ENCODE peak calls at places on chromosome 21, in nine cellular contexts. M, R, A, Z, D, W, F, K and S are unnamed samples.

GRCh38 chr21:45560106-45561021 is 18.1 kb upstream of the SLC19A1 start:
- DNase-seq in M (no peak), R (no peak), A (no peak), Z (no peak), D (no peak), W (no peak), F (no peak), K (no peak), S (no peak)

GRCh38 chr21:34840693-34841092 is 171.9 kb downstream of the CLIC6 start:
- DNase-seq in M (no peak), R (no peak), A (no peak), Z (no peak), D (no peak), W (no peak), F (no peak), K (no peak), S (no peak)

GRCh38 chr21:28771790-28772501 is 220.7 kb downstream of the LTN1 start:
- DNase-seq in M (peak), R (no peak), A (no peak), Z (peak), D (no peak), W (no peak), F (no peak), K (peak), S (no peak)

GRCh38 chr21:17119466-17120297 is 393.2 kb upstream of the CXADR start:
- DNase-seq in M (no peak), R (no peak), A (no peak), Z (no peak), D (no peak), W (no peak), F (no peak), K (no peak), S (no peak)

GRCh38 chr21:45246014-45246413 is 41.7 kb downstream of the POFUT2 start:
- DNase-seq in M (no peak), R (no peak), A (no peak), Z (no peak), D (no peak), W (peak), F (no peak), K (no peak), S (no peak)

GRCh38 chr21:33852495-33852894 is 63.1 kb downstream of the ATP5PO start:
- DNase-seq in M (no peak), R (no peak), A (no peak), Z (peak), D (no peak), W (no peak), F (no peak), K (no peak), S (no peak)

GRCh38 chr21:25496825-25497482 is 110.3 kb downstream of the MRPL39 start:
- DNase-seq in M (peak), R (no peak), A (no peak), Z (peak), D (no peak), W (no peak), F (no peak), K (peak), S (no peak)

GRCh38 chr21:33977721-33978369 is 62.2 kb upstream of the ATP5PO start:
- DNase-seq in M (no peak), R (no peak), A (no peak), Z (no peak), D (no peak), W (no peak), F (no peak), K (no peak), S (no peak)

GRCh38 chr21:37224861-37225260 is 42.3 kb downstream of the VPS26C start:
- DNase-seq in M (no peak), R (no peak), A (no peak), Z (no peak), D (no peak), W (no peak), F (no peak), K (no peak), S (no peak)

GRCh38 chr21:33455858-33456446 is 23.8 kb downstream of the TMEM50B start:
- DNase-seq in M (no peak), R (no peak), A (no peak), Z (no peak), D (no peak), W (no peak), F (no peak), K (no peak), S (no peak)

GRCh38 chr21:32021319-32022027 is 148.7 kb downstream of the HUNK start:
- DNase-seq in M (no peak), R (no peak), A (no peak), Z (no peak), D (no peak), W (no peak), F (no peak), K (no peak), S (no peak)

GRCh38 chr21:14454642-14455009 is 71.7 kb upstream of the HSPA13 start:
- DNase-seq in M (no peak), R (no peak), A (no peak), Z (no peak), D (no peak), W (no peak), F (no peak), K (no peak), S (peak)

GRCh38 chr21:41410767-41411448 is 15.1 kb upstream of the MX1 start:
- DNase-seq in M (no peak), R (no peak), A (peak), Z (no peak), D (no peak), W (no peak), F (no peak), K (no peak), S (no peak)

GRCh38 chr21:41407541-41408460 is 18.2 kb upstream of the MX1 start:
- DNase-seq in M (no peak), R (no peak), A (no peak), Z (no peak), D (no peak), W (no peak), F (no peak), K (no peak), S (no peak)

GRCh38 chr21:41410361-41410760 is 15.7 kb upstream of the MX1 start:
- DNase-seq in M (no peak), R (no peak), A (no peak), Z (no peak), D (no peak), W (no peak), F (no peak), K (no peak), S (no peak)

GRCh38 chr21:41406340-41406739 is 19.7 kb upstream of the MX1 start:
- DNase-seq in M (no peak), R (no peak), A (no peak), Z (no peak), D (no peak), W (no peak), F (no peak), K (no peak), S (no peak)

DNA sequence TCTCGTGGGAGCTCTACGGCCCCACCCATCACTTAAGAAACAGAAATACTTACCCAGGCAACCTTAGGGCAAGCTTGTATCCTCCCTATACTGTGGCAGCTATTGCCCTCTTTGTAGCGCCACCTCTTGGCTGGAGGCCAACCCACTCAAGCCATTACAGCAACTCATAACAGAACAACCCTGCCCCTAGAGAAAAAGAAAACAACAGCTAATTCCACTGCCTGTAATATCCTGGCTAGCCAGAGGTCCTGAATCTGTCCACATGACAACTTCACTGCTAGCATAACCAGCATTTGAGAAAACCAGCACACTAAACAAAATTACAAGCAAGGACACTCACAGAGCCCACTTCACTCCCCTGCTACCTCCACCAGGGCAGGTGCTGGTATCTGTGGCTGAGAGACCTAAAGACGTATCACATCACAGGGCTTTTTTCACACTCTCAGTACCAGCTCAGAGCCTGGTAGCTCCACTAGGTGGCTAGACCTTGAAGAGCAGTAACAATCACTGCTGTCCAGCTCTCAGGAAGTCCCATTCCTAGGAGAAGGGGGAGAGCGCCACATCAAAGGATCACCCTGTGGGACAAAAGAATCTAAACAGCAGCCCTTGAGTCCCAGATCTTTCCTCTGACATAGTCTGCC is 14.5 kb upstream of the MX1 start:
- DNase-seq in M (no peak), R (no peak), A (no peak), Z (no peak), D (no peak), W (no peak), F (no peak), K (no peak), S (no peak)
- TF ChIP-seq CTCF in M (peak), R (no peak), A (no peak), Z (no peak), D (peak), W (no peak), F (peak), K (peak), S (no peak)

DNA sequence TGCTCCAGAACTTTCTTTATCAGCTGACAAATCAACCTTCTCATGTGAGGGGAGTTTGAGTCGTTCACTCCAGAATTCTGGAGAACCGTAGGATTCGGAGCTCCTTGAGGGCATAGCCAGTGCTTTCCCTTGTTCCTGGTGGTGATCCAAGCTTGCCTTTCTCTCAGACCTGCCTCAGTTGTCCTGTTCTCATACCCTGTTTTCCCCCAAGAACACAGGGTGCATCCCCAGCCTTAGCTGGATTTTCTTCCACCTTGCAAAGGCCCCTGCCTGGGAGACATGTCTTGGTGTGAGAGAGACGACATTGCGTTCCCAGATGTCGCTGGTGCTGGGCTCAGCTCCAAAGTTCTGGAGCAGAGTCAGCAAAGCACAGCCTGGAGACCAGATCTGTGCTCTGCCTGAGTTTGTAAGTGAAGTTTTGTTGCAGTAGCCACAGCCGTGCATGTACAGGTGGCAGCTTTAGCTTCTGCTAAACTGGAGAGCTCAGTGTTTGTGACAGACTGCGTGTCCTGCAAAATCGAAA is 40.0 kb downstream of the ABCG1 start:
- DNase-seq in M (no peak), R (no peak), A (no peak), Z (no peak), D (no peak), W (no peak), F (peak), K (no peak), S (no peak)
- TF ChIP-seq CTCF in M (no peak), R (no peak), A (no peak), Z (no peak), D (no peak), W (no peak), F (no peak), K (no peak), S (no peak)

GRCh38 chr21:39518845-39519205 is 67.1 kb downstream of the SH3BGR start:
- DNase-seq in M (no peak), R (no peak), A (no peak), Z (no peak), D (no peak), W (no peak), F (no peak), K (peak), S (no peak)
- TF ChIP-seq CTCF in M (no peak), R (no peak), A (no peak), Z (no peak), D (no peak), W (no peak), F (no peak), K (no peak), S (no peak)

DNA sequence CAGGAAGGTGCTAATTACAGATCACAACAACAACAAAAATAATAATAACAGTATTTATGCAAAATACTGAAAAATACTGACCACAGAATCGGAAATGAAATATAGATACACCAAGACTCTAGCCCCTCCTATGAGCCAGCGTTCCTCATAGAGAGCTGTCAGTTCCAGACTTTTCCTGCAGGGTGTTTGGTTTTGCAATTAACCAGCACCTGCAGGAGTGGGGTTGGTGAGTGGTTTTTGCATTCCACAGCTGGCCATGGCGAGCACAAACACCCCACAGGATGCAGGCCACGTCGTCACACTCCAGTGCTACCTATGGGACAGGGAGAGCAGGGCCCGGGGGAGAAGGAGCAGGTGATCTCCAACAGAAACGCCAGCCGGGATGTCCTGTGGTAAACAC is 94.1 kb downstream of the ERG start:
- DNase-seq in M (no peak), R (no peak), A (no peak), Z (no peak), D (no peak), W (no peak), F (no peak), K (no peak), S (no peak)
- TF ChIP-seq CTCF in M (no peak), R (no peak), A (no peak), Z (no peak), D (no peak), W (peak), F (no peak), K (no peak), S (no peak)

GRCh38 chr21:18899261-18899660 is 495.7 kb upstream of the TMPRSS15 start:
- DNase-seq in M (no peak), R (no peak), A (no peak), Z (no peak), D (no peak), W (no peak), F (no peak), K (no peak), S (no peak)
- TF ChIP-seq CTCF in M (no peak), R (no peak), A (no peak), Z (no peak), D (no peak), W (no peak), F (no peak), K (no peak), S (no peak)